ENCODE peak calls at places on chromosomes 4 and X, in five cellular contexts. L, Y, E, A and W are unnamed samples.

GRCh38 chr4:120922390-120923200 is at the start of gene PRDM5:
- DNase-seq in A (no peak), E (no peak), L (peak), Y (no peak), W (peak)

GRCh38 chr4:92307886-92308285 is 4.1 kb downstream of the GRID2 start:
- DNase-seq in A (no peak), E (no peak), L (no peak), Y (no peak), W (no peak)

GRCh38 chr4:152536545-152537182 is 772 bp upstream of the FBXW7 start:
- DNase-seq in Y (peak), A (peak), L (peak), E (no peak), W (peak)

GRCh38 chr4:101334963-101335572 is 12.3 kb downstream of the PPP3CA start:
- DNase-seq in L (no peak), A (no peak), E (no peak), Y (no peak), W (no peak)

GRCh38 chr4:38174811-38175210 is 214.6 kb downstream of the PTTG2 start:
- DNase-seq in L (no peak), E (no peak), A (no peak), Y (no peak), W (no peak)

GRCh38 chr4:17788956-17789355 is 7.5 kb upstream of the FAM184B start:
- DNase-seq in Y (no peak), A (no peak), L (no peak), E (no peak), W (no peak)

GRCh38 chrX:130196453-130196852 is 24.7 kb downstream of the RAB33A start:
- DNase-seq in Y (no peak), L (no peak), E (no peak), A (no peak), W (no peak)

GRCh38 chrX:109707322-109707721 is 25.7 kb downstream of the ACSL4 start:
- DNase-seq in Y (no peak), E (no peak), A (no peak), L (no peak), W (no peak)

GRCh38 chr4:56371426-56372220 is 15.7 kb downstream of the AASDH start:
- DNase-seq in Y (no peak), L (no peak), A (no peak), E (no peak), W (no peak)

GRCh38 chrX:104195489-104196084 is 29.3 kb downstream of the FAM199X start:
- DNase-seq in E (no peak), A (peak), Y (peak), L (peak), W (peak)

GRCh38 chrX:150514462-150514861 is 54.0 kb upstream of the MTM1 start:
- DNase-seq in A (no peak), L (no peak), Y (no peak), E (no peak), W (no peak)

GRCh38 chrX:54921427-54922021 is 900 bp downstream of the TRO start:
- DNase-seq in A (no peak), Y (peak), L (no peak), E (no peak), W (peak)

GRCh38 chr4:71241467-71242401 is 97.1 kb upstream of the SLC4A4 start:
- DNase-seq in E (no peak), L (no peak), A (no peak), Y (no peak), W (no peak)

GRCh38 chr4:87979810-87980209 is 4.3 kb downstream of the SPP1 start:
- DNase-seq in A (no peak), Y (no peak), E (no peak), L (no peak), W (no peak)

GRCh38 chrX:54715621-54716020 is 82.4 kb downstream of the ITIH6 start:
- DNase-seq in E (no peak), A (no peak), L (no peak), Y (no peak), W (no peak)

GRCh38 chr4:159282944-159283343 is 180.1 kb downstream of the RAPGEF2 start:
- DNase-seq in L (no peak), E (no peak), Y (peak), A (no peak), W (no peak)

GRCh38 chrX:111083101-111083500 is 12.9 kb upstream of the PAK3 start:
- DNase-seq in Y (no peak), L (no peak), A (no peak), E (no peak), W (no peak)

GRCh38 chr4:159328766-159329165 is 225.9 kb downstream of the RAPGEF2 start:
- DNase-seq in Y (no peak), E (no peak), L (no peak), A (no peak), W (no peak)

GRCh38 chrX:154799554-154800348 is 5.5 kb downstream of the MPP1 start:
- DNase-seq in A (no peak), L (peak), E (no peak), Y (peak), W (no peak)

GRCh38 chrX:150032742-150033141 is 94.5 kb upstream of the EOLA2 start:
- DNase-seq in Y (no peak), A (no peak), E (no peak), L (no peak), W (no peak)

GRCh38 chr4:168846414-168846813 is 163.6 kb downstream of the CBR4 start:
- DNase-seq in Y (no peak), E (no peak), A (no peak), L (no peak), W (peak)

GRCh38 chr4:154124539-154125255 is 335.8 kb upstream of the SFRP2 start:
- DNase-seq in L (no peak), A (no peak), Y (no peak), E (no peak), W (no peak)

GRCh38 chr4:155973639-155974475 is 20.2 kb upstream of the CTSO start:
- DNase-seq in L (no peak), E (no peak), A (no peak), Y (no peak), W (peak)

GRCh38 chrX:45623266-45623665 is 422.6 kb upstream of the DIPK2B start:
- DNase-seq in Y (no peak), A (no peak), L (no peak), E (no peak), W (no peak)

GRCh38 chrX:145673851-145674250 is 143.8 kb upstream of the SLITRK2 start:
- DNase-seq in L (no peak), Y (no peak), E (no peak), A (no peak), W (no peak)

GRCh38 chr4:68655764-68656444 is 14.5 kb downstream of the UGT2B15 start:
- DNase-seq in E (no peak), Y (peak), L (no peak), A (no peak), W (peak)

GRCh38 chr4:172356002-172356401 is 542.8 kb downstream of the GALNTL6 start:
- DNase-seq in L (no peak), A (no peak), E (no peak), Y (no peak), W (no peak)

GRCh38 chr4:172352351-172352750 is 539.1 kb downstream of the GALNTL6 start:
- DNase-seq in E (no peak), L (no peak), A (no peak), Y (no peak), W (no peak)

GRCh38 chr4:172362569-172362968 is 549.4 kb downstream of the GALNTL6 start:
- DNase-seq in Y (no peak), E (no peak), A (no peak), L (no peak), W (no peak)

GRCh38 chr4:172357006-172357405 is 543.8 kb downstream of the GALNTL6 start:
- DNase-seq in L (no peak), E (no peak), Y (no peak), A (no peak), W (no peak)
- TF ChIP-seq JUNB in L (no peak), E (no peak), Y (no peak), A (no peak), W (no peak)

DNA sequence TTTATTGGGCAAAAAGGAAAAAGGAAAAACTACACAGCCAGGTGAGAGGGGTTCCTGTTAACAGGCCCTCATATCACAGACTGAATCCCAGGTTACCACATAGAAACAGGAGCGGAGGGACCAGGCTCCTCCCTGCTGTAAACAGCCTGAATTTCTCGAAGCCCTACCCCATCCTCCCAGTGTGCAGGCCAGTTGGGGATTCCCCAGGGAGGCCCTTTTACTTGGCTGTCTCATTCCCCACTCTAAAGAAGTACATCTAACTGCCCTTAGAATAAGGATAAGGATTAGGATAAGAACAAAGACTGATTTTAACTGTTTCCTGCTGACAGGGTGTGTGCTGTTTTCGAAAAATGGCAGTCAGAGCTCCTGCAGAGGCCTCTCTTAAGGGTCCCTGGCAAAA is 133.7 kb downstream of the PAPSS1 start:
- DNase-seq in Y (no peak), A (no peak), E (no peak), L (no peak), W (no peak)
- TF ChIP-seq JUNB in Y (no peak), A (no peak), E (no peak), L (no peak), W (no peak)

GRCh38 chr4:6198278-6198677 is 2.1 kb downstream of the JAKMIP1 start:
- DNase-seq in A (no peak), Y (no peak), E (no peak), L (no peak), W (no peak)

GRCh38 chr4:6199344-6199921 is 916 bp downstream of the JAKMIP1 start:
- DNase-seq in A (no peak), L (no peak), Y (no peak), E (no peak), W (peak)

GRCh38 chr4:6200011-6200921 is at the start of gene JAKMIP1:
- DNase-seq in Y (peak), A (peak), L (peak), E (no peak), W (peak)

GRCh38 chr4:6197433-6198174 is 2.7 kb downstream of the JAKMIP1 start:
- DNase-seq in Y (no peak), A (no peak), L (no peak), E (no peak), W (no peak)

GRCh38 chr4:6198768-6199343 is 1.5 kb downstream of the JAKMIP1 start:
- DNase-seq in L (no peak), Y (no peak), E (no peak), A (no peak), W (peak)
- TF ChIP-seq JUNB in L (no peak), Y (no peak), E (no peak), A (no peak), W (no peak)

GRCh38 chrX:17563515-17563914 is 173.8 kb upstream of the SCML1 start:
- DNase-seq in E (no peak), Y (no peak), A (no peak), L (no peak), W (no peak)
- TF ChIP-seq JUNB in E (no peak), Y (no peak), A (no peak), L (no peak), W (no peak)

DNA sequence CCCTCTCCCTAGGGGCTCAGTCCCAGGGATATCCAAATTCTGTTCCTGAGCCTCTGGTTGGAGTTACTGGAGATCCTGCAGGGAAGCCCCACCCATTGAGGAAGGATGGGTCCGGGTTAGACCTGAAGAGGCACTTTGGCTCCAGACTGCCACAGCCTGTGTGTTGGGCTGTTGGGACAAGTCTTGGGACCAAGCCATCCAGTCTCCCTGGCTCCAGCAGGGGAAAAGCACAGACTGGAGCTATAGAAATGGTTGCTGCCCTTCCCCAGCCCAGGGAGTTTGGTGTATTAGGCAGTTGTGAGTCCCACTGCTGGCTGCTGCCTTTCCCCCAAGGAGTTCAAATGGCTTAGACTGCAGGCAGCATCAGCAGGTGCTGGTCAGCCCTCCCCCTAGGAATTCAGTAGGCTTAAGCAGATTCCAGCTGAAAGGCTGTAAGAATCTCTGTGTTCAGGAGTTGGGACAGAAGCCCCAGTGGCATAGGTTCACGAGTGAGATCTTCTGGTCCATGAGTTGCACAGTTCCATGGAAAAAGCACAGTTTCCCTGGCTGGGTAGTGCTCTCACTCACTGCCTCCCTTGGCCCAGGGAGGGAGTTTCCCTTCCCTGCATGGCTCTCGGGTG is 344.0 kb upstream of the EPHA5 start:
- DNase-seq in A (no peak), L (no peak), Y (peak), E (no peak), W (peak)
- TF ChIP-seq JUNB in A (no peak), L (no peak), Y (no peak), E (no peak), W (no peak)

DNA sequence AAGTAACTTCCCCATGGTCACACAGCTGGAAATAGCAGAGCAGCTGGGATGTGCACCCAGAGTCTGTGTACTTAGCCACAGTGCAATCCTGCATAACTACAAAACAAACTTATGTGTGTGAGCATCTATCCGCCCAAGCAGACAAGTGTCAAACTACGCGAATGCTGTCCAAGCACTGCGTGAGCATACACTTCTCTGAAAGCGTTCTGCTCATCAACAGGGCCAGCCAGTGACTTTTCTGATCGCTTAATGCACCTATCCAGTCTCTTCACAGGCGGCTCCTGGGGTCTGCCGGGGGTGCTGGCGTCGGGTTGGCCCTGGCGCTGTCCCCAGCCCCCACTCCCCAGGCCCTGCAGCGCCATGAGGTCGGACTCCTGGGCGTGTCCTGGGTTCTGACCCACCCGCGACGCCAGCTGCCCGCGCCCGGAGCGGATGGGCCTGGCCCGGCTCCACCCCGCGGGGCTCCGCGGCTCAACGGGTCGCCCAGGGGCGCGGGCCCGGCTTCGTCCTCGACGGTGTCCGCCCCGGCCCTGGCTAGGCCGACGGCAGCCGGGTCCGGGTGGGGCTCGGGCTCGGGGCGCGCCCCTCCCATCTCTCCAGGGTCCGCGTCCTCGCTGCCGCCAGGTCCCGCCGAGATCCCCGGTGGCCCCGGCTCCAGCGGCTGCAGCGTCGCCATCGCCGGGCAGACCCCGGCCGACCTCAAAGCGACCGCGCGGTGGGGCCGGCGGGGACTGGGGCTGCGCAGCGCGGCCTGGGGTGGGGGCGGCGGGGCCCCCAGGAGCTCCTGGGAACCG is 1.3 kb upstream of the ZNF141 start:
- DNase-seq in L (no peak), Y (no peak), A (no peak), E (no peak), W (peak)
- TF ChIP-seq JUNB in L (no peak), Y (no peak), A (no peak), E (no peak), W (no peak)

DNA sequence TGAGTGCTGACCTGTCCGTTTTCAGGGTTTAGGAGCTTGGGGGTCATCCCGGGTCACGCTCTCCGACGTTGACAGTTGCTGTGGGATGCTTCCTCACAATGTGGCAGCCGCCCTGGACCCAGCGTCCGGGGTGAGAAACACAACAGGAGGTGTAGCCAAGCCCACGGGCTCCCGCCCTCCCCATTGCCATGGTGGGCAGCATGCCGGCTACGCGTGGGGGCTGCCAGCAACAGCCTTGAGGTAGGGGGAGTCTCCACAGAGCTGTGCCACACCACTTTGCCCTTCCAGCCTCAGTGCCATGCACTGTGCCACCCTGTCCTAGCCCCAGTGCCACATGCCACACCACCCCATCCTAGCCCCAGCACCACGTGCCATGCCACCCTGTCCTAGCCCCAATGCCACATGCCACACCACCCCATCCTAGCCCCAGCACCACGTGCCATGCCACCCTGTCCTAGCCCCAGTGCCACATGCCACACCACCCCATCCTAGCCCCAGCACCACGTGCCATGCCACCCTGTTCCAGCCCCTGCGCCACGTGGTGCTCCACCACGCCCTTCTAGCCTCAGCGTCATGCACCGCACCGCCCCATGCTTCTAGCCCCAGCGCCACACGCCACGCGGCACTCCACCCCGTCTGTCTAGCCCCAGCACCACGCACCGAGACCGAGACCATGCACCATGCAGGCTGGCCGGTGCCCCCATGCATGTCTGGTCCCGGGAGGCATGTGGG is 8.5 kb upstream of the HGFAC start:
- DNase-seq in Y (no peak), A (no peak), L (no peak), E (no peak), W (no peak)
- TF ChIP-seq JUNB in Y (no peak), A (no peak), L (no peak), E (no peak), W (no peak)

DNA sequence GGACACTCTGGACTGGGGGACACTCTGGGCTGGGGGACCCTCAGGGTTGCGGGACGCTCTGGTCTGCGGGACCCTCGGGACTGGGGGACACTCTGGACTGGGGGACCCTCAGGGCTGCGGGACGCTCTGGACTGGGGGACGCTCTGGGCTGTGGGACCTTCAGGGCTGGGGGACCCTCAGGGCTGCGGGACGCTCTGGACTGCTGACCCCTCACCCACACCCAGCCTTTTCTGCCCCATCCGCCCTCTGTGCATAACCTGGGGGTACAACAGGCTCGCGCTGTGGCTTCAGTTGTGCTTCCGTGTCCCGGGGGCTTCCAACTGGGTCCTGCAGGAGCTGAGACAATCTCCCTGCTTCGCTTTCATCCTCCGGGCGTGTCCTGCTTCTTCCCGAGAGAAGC is 766.0 kb downstream of the TRIML1 start:
- DNase-seq in A (no peak), E (no peak), L (no peak), Y (no peak), W (no peak)
- TF ChIP-seq JUNB in A (no peak), E (no peak), L (no peak), Y (no peak), W (no peak)

GRCh38 chr4:7399433-7400234 is 35.1 kb downstream of the PSAPL1 start:
- DNase-seq in E (no peak), L (no peak), Y (no peak), A (no peak), W (no peak)

GRCh38 chr4:7396186-7396585 is 38.5 kb downstream of the PSAPL1 start:
- DNase-seq in E (no peak), Y (no peak), L (no peak), A (no peak), W (no peak)

GRCh38 chr4:7397206-7398103 is 37.3 kb downstream of the PSAPL1 start:
- DNase-seq in A (no peak), L (no peak), Y (no peak), E (no peak), W (no peak)

GRCh38 chr4:7398788-7399432 is 35.8 kb downstream of the PSAPL1 start:
- DNase-seq in L (no peak), A (no peak), E (no peak), Y (no peak), W (no peak)

GRCh38 chr4:7398104-7398423 is 36.7 kb downstream of the PSAPL1 start:
- DNase-seq in E (no peak), Y (no peak), L (no peak), A (no peak), W (no peak)
- TF ChIP-seq JUNB in E (no peak), Y (no peak), L (no peak), A (no peak), W (no peak)